ENCODE peak calls at places on chromosomes 12 and 14, in four cellular contexts. I is GM12878, E is H1, Q is GM12892. W is an unnamed sample.

GRCh38 chr14:99915305-99916090 is 122.3 kb downstream of the EML1 start:
- DNase-seq in I (no peak), E (no peak), Q (no peak), W (no peak)

GRCh38 chr12:129300011-129300410 is 446.7 kb downstream of the GLT1D1 start:
- DNase-seq in I (no peak), E (no peak), Q (no peak), W (no peak)

GRCh38 chr14:35337074-35337556 is 44.9 kb downstream of the PSMA6 start:
- DNase-seq in I (no peak), E (no peak), Q (no peak), W (no peak)

GRCh38 chr14:52025310-52025709 is 36.0 kb downstream of the RTRAF start:
- DNase-seq in I (no peak), E (no peak), Q (no peak), W (no peak)

GRCh38 chr12:3753549-3754284 is 808 bp upstream of the CRACR2A start:
- DNase-seq in I (no peak), E (no peak), Q (no peak), W (no peak)

GRCh38 chr12:131375972-131376345 is 334.9 kb upstream of the SFSWAP start:
- DNase-seq in I (no peak), E (no peak), Q (no peak), W (no peak)

GRCh38 chr12:7106082-7106481 is 2.9 kb downstream of the C1RL start:
- DNase-seq in I (no peak), E (no peak), Q (no peak), W (no peak)

GRCh38 chr14:52563120-52563519 is 10.5 kb downstream of the GPR137C start:
- DNase-seq in I (no peak), E (no peak), Q (no peak), W (no peak)

GRCh38 chr12:76111209-76111749 is 26.8 kb upstream of the NAP1L1 start:
- DNase-seq in I (no peak), E (no peak), Q (no peak), W (no peak)

GRCh38 chr12:7934560-7935463 is 1.2 kb downstream of the SLC2A3 start:
- DNase-seq in I (no peak), E (no peak), Q (no peak), W (no peak)

GRCh38 chr14:53180272-53181221 is 27.4 kb upstream of the DDHD1 start:
- DNase-seq in I (peak), E (peak), Q (no peak), W (no peak)

GRCh38 chr12:96195845-96196451 is 1.8 kb downstream of the ELK3 start:
- DNase-seq in I (no peak), E (no peak), Q (no peak), W (no peak)

GRCh38 chr14:71344506-71344905 is 437.2 kb downstream of the PCNX1 start:
- DNase-seq in I (no peak), E (no peak), Q (no peak), W (no peak)

GRCh38 chr14:71566276-71566675 is 366.0 kb upstream of the RGS6 start:
- DNase-seq in I (peak), E (no peak), Q (peak), W (no peak)

GRCh38 chr14:58620011-58620410 is 17.8 kb upstream of the DACT1 start:
- DNase-seq in I (no peak), E (no peak), Q (no peak), W (no peak)

GRCh38 chr12:26833692-26834168 is 736 bp upstream of the ITPR2 start:
- DNase-seq in I (no peak), E (no peak), Q (peak), W (peak)

GRCh38 chr14:80575763-80576162 is 364.5 kb upstream of the DIO2 start:
- DNase-seq in I (no peak), E (no peak), Q (no peak), W (no peak)

GRCh38 chr14:60490270-60490669 is 4.4 kb upstream of the C14orf39 start:
- DNase-seq in I (no peak), E (no peak), Q (no peak), W (no peak)

GRCh38 chr12:72610854-72611358 is 338.7 kb downstream of the TRHDE start:
- DNase-seq in I (no peak), E (no peak), Q (no peak), W (no peak)

GRCh38 chr14:58821421-58821820 is 183.7 kb downstream of the DACT1 start:
- DNase-seq in I (no peak), E (no peak), Q (no peak), W (no peak)

GRCh38 chr12:19483727-19484126 is 44.4 kb downstream of the AEBP2 start:
- DNase-seq in I (no peak), E (no peak), Q (no peak), W (no peak)

GRCh38 chr14:51552275-51552674 is 99.4 kb upstream of the FRMD6 start:
- DNase-seq in I (no peak), E (no peak), Q (no peak), W (no peak)

GRCh38 chr14:90382491-90383125 is 14.2 kb upstream of the CALM1 start:
- DNase-seq in I (no peak), E (no peak), Q (no peak), W (peak)

GRCh38 chr14:102504302-102504950 is 5.2 kb downstream of the ANKRD9 start:
- DNase-seq in I (no peak), E (no peak), Q (no peak), W (no peak)

GRCh38 chr14:36519431-36520321 is at the start of gene NKX2-1:
- DNase-seq in I (no peak), E (no peak), Q (no peak), W (no peak)

GRCh38 chr12:89451876-89452275 is 72.7 kb downstream of the GALNT4 start:
- DNase-seq in I (no peak), E (peak), Q (no peak), W (no peak)

GRCh38 chr12:2282321-2282720 is 229.5 kb downstream of the CACNA1C start:
- DNase-seq in I (no peak), E (no peak), Q (no peak), W (no peak)

GRCh38 chr14:76228138-76228537 is 76.4 kb downstream of the GPATCH2L start:
- DNase-seq in I (no peak), E (no peak), Q (no peak), W (no peak)

GRCh38 chr12:112374166-112374740 is 8.0 kb downstream of the HECTD4 start:
- DNase-seq in I (no peak), E (no peak), Q (no peak), W (no peak)

GRCh38 chr12:13570005-13570694 is 373.6 kb downstream of the EMP1 start:
- DNase-seq in I (no peak), E (no peak), Q (no peak), W (no peak)

GRCh38 chr14:69066396-69067171 is 86.3 kb downstream of the DCAF5 start:
- DNase-seq in I (peak), E (no peak), Q (no peak), W (no peak)

GRCh38 chr12:111439657-111440151 is 34.0 kb downstream of the SH2B3 start:
- DNase-seq in I (no peak), E (no peak), Q (no peak), W (no peak)

GRCh38 chr12:22746720-22747119 is 121.7 kb downstream of the ETNK1 start:
- DNase-seq in I (no peak), E (no peak), Q (no peak), W (no peak)

GRCh38 chr12:63989301-63989845 is 144.9 kb downstream of the SRGAP1 start:
- DNase-seq in I (no peak), E (no peak), Q (no peak), W (no peak)

GRCh38 chr12:127509066-127509778 is 757.7 kb upstream of the TMEM132C start:
- DNase-seq in I (no peak), E (no peak), Q (no peak), W (no peak)

GRCh38 chr14:64632056-64632455 is 72.2 kb upstream of the PLEKHG3 start:
- DNase-seq in I (no peak), E (no peak), Q (no peak), W (no peak)

GRCh38 chr14:23470947-23471346 is 1.4 kb downstream of the NGDN start:
- DNase-seq in I (no peak), E (no peak), Q (no peak), W (no peak)

GRCh38 chr14:23468704-23469126 is 788 bp upstream of the NGDN start:
- DNase-seq in I (no peak), E (no peak), Q (no peak), W (no peak)

GRCh38 chr14:23469906-23470403 is 452 bp downstream of the NGDN start:
- DNase-seq in I (no peak), E (no peak), Q (no peak), W (no peak)

GRCh38 chr14:23465261-23465660 is 4.2 kb upstream of the NGDN start:
- DNase-seq in I (no peak), E (no peak), Q (no peak), W (no peak)

DNA sequence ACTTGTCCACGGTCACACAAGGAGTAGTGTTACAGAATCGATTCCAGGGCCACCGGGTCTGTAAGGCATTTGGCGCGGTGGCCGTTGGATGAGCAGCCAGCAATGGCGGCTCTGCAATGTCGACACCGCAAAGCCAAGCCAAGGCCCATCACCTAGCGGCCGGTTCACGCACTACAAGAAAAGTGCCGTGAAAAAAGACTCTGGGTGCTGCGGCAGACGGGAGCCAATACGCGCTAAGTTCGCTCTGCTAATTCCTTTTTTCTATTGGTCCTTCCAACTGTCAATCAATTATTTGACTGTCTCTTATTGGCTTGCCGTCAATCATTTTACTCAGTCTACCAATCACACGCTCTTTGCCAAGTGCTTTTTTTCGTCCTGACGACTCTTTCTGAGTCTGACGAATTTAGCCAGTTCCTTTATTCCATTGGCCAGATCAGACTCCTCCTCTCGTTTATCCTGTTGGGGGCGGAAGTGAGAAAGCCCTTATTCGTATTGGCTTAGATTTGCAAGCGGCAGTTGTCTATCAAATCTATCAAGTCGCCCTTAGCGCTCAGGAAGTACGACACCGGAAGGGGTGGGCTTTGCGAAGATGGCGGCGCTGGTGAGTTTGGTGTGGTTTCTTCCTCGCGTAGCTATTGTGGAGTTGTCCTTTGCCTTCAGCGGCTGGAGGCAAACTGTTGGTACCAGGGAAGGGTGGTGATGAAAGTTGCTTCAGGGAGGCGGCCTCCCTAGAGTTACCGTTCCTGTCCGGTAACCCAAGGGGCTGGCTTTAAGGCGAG is at the start of gene NGDN:
- DNase-seq in I (peak), E (peak), Q (peak), W (peak)
- TF ChIP-seq POLR2A in I (peak), E (peak), Q (peak), W (peak)

DNA sequence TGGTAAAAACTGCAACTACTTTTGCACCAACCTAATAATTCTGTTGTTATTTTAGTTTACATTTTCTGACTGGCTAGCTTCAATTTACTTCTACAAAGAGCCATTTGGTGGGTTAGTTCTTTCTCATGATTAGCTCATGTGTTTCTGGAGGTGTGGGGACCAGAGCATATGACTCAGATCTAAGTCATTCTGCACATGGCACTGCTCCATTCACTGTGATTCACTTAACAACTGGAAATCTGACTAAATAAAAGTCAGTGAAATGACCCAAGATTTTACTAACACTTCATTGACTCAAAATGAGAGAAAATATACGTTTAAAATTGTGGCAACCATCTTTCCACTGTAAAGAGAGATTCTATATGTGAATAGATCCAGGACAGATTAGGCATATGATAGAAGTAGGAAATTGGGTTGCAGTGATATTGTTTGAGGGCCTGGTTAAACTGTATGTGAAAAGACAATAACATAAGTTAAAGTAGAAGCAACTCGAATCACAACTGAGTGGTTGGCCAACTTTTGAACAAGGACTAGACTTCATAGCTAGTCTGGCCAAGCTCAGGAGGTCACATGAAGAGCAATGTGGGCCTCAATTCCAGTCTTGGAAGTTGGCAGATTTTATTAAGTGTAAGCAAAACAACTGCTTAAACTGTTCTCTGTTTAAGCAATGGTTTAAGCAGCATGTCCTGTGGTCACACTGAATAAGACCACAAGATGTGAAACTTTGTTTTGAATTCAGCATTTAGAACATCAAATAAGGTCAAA is 100.2 kb downstream of the TMTC3 start:
- DNase-seq in I (no peak), E (no peak), Q (no peak), W (no peak)
- TF ChIP-seq TAF1 in I (no peak), E (no peak), Q (no peak), W (no peak)

GRCh38 chr12:43835264-43835655 is 621 bp upstream of the TMEM117 start:
- DNase-seq in I (no peak), E (no peak), Q (no peak), W (no peak)

GRCh38 chr12:43832506-43833168 is 3.2 kb upstream of the TMEM117 start:
- DNase-seq in I (no peak), E (no peak), Q (no peak), W (no peak)

GRCh38 chr12:43835656-43836454 is at the start of gene TMEM117:
- DNase-seq in I (no peak), E (no peak), Q (peak), W (peak)

GRCh38 chr12:43840338-43840737 is 4.5 kb downstream of the TMEM117 start:
- DNase-seq in I (no peak), E (no peak), Q (no peak), W (no peak)

GRCh38 chr12:43836455-43836989 is 641 bp downstream of the TMEM117 start:
- DNase-seq in I (no peak), E (no peak), Q (no peak), W (no peak)
- TF ChIP-seq POLR2A in I (no peak), E (no peak), Q (no peak), W (no peak)

DNA sequence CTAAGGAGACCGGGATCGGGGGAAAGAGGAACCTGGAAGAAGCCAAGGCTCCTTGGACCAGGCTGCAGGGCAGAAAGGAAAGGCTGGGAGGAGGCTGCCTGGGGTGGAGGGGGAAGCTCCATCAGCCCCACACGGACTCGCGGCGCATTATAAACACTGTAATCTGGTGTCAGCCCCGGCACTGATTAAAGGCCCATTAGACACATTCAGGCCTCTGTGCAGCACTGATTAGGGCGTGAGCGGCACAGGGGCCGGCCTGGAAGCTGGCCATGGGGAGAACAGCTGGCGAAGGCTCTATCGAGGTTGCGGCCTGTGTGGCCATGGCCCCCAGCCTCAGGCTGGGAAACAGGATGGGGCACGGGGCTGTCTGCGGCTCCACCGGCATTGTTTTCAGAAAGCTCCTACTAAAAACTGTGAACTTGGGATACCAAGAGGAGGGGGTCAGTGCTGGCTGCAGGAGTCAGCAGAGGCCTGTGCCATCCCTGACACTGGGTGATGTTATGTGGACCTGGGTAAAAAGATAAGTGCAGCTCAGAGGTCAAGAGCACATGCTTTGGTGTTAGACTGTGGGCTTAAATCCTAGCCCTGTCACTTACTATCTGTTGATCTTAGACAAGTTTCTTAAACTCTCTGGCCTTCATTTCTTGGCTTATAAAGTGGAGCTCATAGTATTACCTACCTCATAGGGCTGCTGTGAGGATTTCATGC is 10.6 kb downstream of the ACVRL1 start:
- DNase-seq in I (no peak), E (no peak), Q (no peak), W (no peak)
- TF ChIP-seq TAF1 in I (no peak), E (no peak), Q (no peak), W (no peak)

GRCh38 chr14:94621358-94622134 is 9.4 kb downstream of the SERPINA3 start:
- DNase-seq in I (no peak), E (no peak), Q (no peak), W (no peak)

GRCh38 chr14:94623422-94623809 is 11.2 kb downstream of the SERPINA3 start:
- DNase-seq in I (no peak), E (no peak), Q (no peak), W (no peak)

GRCh38 chr14:94623856-94624499 is 11.8 kb downstream of the SERPINA3 start:
- DNase-seq in I (no peak), E (no peak), Q (no peak), W (no peak)

GRCh38 chr14:94624537-94625352 is 12.6 kb downstream of the SERPINA3 start:
- DNase-seq in I (no peak), E (no peak), Q (no peak), W (no peak)

DNA sequence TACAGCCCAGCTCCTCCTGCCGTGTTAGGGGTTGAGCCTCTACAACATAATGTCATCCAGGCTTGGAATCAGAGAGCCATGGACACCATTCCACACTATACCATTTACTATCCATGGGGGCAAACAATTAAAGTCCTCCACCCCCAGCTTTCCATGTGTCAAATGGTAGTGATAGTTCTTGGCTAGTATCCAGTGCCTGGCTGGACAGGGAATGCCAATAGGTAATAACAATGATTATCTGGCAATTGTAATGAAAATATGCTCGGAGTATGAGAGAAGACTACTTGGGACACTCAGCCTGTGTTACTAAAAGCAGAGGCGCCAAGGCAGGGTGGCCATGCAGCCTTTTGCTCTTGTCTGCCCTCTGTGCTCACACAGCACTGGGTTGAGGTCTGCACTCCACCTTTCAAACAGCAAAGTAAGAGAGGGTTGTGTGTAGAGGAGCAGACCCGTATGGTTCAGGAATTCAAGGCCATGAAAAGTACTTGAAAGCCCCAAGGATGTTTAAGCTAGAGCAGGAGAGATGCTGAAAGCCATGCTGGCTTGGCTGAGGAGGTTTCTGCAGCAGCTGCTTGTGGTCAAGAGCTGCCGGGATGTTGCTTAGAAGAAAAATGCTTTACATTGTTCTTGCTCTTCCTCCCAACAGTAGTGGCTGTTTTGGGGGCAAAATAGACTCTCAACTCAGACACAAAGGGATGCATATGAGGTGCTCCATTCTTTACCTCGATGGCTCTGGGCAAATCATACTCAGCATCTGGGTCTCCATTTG is 10.6 kb downstream of the SERPINA3 start:
- DNase-seq in I (no peak), E (no peak), Q (no peak), W (no peak)
- TF ChIP-seq POLR2A in I (no peak), E (no peak), Q (no peak), W (no peak)

GRCh38 chr12:57837779-57838562 is 8.6 kb downstream of the CTDSP2 start:
- DNase-seq in I (no peak), E (no peak), Q (no peak), W (no peak)
- TF ChIP-seq TAF1 in I (no peak), E (no peak), Q (no peak), W (no peak)

W was measured in GM12891.